ENCODE peak calls at places on chromosomes 16 and 17, in eight cellular contexts. X is CD8-positive, alpha-beta T cell; W is BE2C; U is mammary epithelial cell; J is tibial artery; Y is SK-N-SH; L is psoas muscle; D is heart left ventricle. P is an unnamed sample. For H3K36me3, the result is how much of the 10 kb centered on the place peaks cover.

GRCh38 chr17:17201271-17201670 is 4.9 kb downstream of the PLD6 start:
- DNase-seq in J (no peak), U (no peak), Y (no peak), W (no peak), L (no peak), D (no peak), X (no peak), P (no peak)

GRCh38 chr17:42667088-42667951 is 8.2 kb downstream of the TUBG2 start:
- DNase-seq in L (peak), J (peak), X (no peak), U (peak), Y (peak), W (peak), D (no peak), P (no peak)

GRCh38 chr17:77836557-77837041 is 121.9 kb upstream of the TNRC6C start:
- DNase-seq in D (no peak), U (peak), J (peak), W (no peak), Y (no peak), X (no peak), L (no peak), P (no peak)

GRCh38 chr17:63695889-63696288 is 4.0 kb downstream of the LIMD2 start:
- DNase-seq in J (no peak), L (no peak), W (no peak), D (no peak), Y (no peak), U (no peak), X (no peak), P (no peak)

GRCh38 chr16:46826618-46827017 is 4.4 kb downstream of the C16orf87 start:
- DNase-seq in U (no peak), L (no peak), W (no peak), Y (no peak), X (no peak), J (no peak), D (no peak), P (no peak)

GRCh38 chr16:8887438-8887765 is 5.3 kb downstream of the LITAFD start:
- DNase-seq in U (no peak), W (no peak), L (no peak), Y (no peak), D (no peak), X (no peak), J (no peak), P (no peak)

GRCh38 chr16:69350536-69351133 is 951 bp downstream of the TMED6 start:
- DNase-seq in L (no peak), U (no peak), W (no peak), D (no peak), X (no peak), Y (no peak), J (no peak), P (no peak)

GRCh38 chr17:43750154-43750553 is 8.4 kb downstream of the SOST start:
- DNase-seq in J (no peak), Y (no peak), W (no peak), U (no peak), D (no peak), L (no peak), X (no peak), P (no peak)

GRCh38 chr17:19935169-19935568 is 42.5 kb downstream of the AKAP10 start:
- DNase-seq in W (no peak), Y (no peak), U (peak), L (no peak), J (no peak), X (no peak), D (no peak), P (no peak)

GRCh38 chr16:86556576-86556975 is 1.5 kb upstream of the MTHFSD start:
- DNase-seq in Y (no peak), X (no peak), D (no peak), J (no peak), W (no peak), L (no peak), U (no peak), P (no peak)

GRCh38 chr17:64599187-64599676 is 62.9 kb downstream of the SMURF2 start:
- DNase-seq in X (peak), D (no peak), U (no peak), J (no peak), L (no peak), Y (no peak), W (no peak), P (no peak)

GRCh38 chr17:73478768-73479424 is 165.3 kb downstream of the SDK2 start:
- DNase-seq in W (no peak), U (no peak), J (no peak), Y (no peak), D (no peak), L (no peak), X (no peak), P (no peak)

GRCh38 chr17:39150795-39151679 is at the start of gene PLXDC1:
- DNase-seq in U (no peak), W (no peak), L (peak), J (no peak), X (no peak), D (peak), Y (peak), P (peak)

GRCh38 chr17:71412803-71413202 is 708.0 kb upstream of the SOX9 start:
- DNase-seq in Y (no peak), J (no peak), L (no peak), U (peak), D (no peak), X (no peak), W (no peak), P (peak)

GRCh38 chr16:87855852-87856715 is 13.2 kb downstream of the SLC7A5 start:
- DNase-seq in W (peak), L (peak), J (peak), U (no peak), X (no peak), Y (peak), D (peak), P (peak)

GRCh38 chr16:49799172-49799571 is 56.7 kb downstream of the ZNF423 start:
- DNase-seq in Y (no peak), L (no peak), X (no peak), J (no peak), D (no peak), W (no peak), U (no peak), P (peak)

GRCh38 chr16:89913408-89914387 is 5.0 kb upstream of the MC1R start:
- DNase-seq in Y (no peak), D (no peak), X (no peak), L (peak), W (no peak), J (no peak), U (no peak), P (no peak)

GRCh38 chr16:8849411-8850011 is 19.3 kb downstream of the CARHSP1 start:
- DNase-seq in U (no peak), J (no peak), Y (peak), D (no peak), X (no peak), W (no peak), L (no peak), P (peak)

GRCh38 chr16:88650749-88651275 is at the start of gene CYBA:
- DNase-seq in X (peak), U (no peak), L (peak), J (peak), Y (peak), D (peak), W (peak), P (peak)

GRCh38 chr17:72173475-72174116 is 52.8 kb downstream of the SOX9 start:
- DNase-seq in J (no peak), X (no peak), Y (no peak), D (no peak), W (no peak), U (no peak), L (no peak), P (no peak)

GRCh38 chr17:443109-443508 is 90.5 kb upstream of the RPH3AL start:
- DNase-seq in J (no peak), Y (no peak), D (peak), W (no peak), U (no peak), L (no peak), X (no peak), P (no peak)

GRCh38 chr17:76246080-76247066 is 6.1 kb upstream of the RNF157 start:
- DNase-seq in D (no peak), J (no peak), U (no peak), W (no peak), Y (no peak), X (no peak), L (peak), P (peak)

GRCh38 chr17:81831957-81832607 is 1.0 kb downstream of the MCRIP1 start:
- DNase-seq in D (no peak), X (peak), U (peak), J (peak), Y (no peak), W (no peak), L (peak), P (no peak)

GRCh38 chr17:978110-979093 is 1.2 kb downstream of the NXN start:
- DNase-seq in L (peak), U (peak), W (no peak), X (no peak), D (peak), J (no peak), Y (peak), P (peak)

GRCh38 chr17:29111816-29112499 is 68.2 kb downstream of the MYO18A start:
- DNase-seq in X (peak), Y (peak), D (peak), U (peak), J (peak), L (peak), W (peak), P (peak)

GRCh38 chr16:50696575-50697420 is 3.4 kb downstream of the NOD2 start:
- DNase-seq in L (peak), U (peak), J (peak), W (peak), X (no peak), D (peak), Y (no peak), P (no peak)

GRCh38 chr17:2593846-2594656 is 597 bp downstream of the PAFAH1B1 start:
- DNase-seq in L (peak), Y (peak), W (peak), X (peak), D (peak), J (peak), U (peak), P (peak)

GRCh38 chr17:68498479-68499326 is 13.5 kb upstream of the PRKAR1A start:
- DNase-seq in L (no peak), Y (peak), D (no peak), J (no peak), W (no peak), X (no peak), U (no peak), P (no peak)

GRCh38 chr16:28090646-28091377 is 27.3 kb upstream of the GSG1L start:
- DNase-seq in L (no peak), J (no peak), X (no peak), W (no peak), U (no peak), Y (peak), D (peak), P (no peak)

GRCh38 chr17:77884019-77884418 is 74.5 kb upstream of the TNRC6C start:
- DNase-seq in W (peak), J (no peak), U (no peak), Y (peak), L (peak), X (no peak), D (peak), P (peak)

GRCh38 chr17:193841-194806 is 12.7 kb upstream of the DOC2B start:
- DNase-seq in L (peak), D (no peak), J (no peak), W (no peak), U (no peak), Y (no peak), X (no peak), P (no peak)

GRCh38 chr17:15210247-15210646 is 54.9 kb downstream of the PMP22 start:
- DNase-seq in X (no peak), J (no peak), Y (peak), U (no peak), D (no peak), W (peak), L (no peak), P (no peak)

GRCh38 chr17:57915980-57916757 is 39.0 kb downstream of the CUEDC1 start:
- DNase-seq in X (no peak), W (no peak), Y (peak), U (no peak), D (no peak), J (no peak), L (no peak), P (no peak)

GRCh38 chr17:62085511-62086408 is 20.7 kb upstream of the MED13 start:
- DNase-seq in W (no peak), Y (no peak), L (no peak), D (no peak), J (no peak), X (no peak), U (no peak), P (no peak)

GRCh38 chr16:31382485-31383161 is 10.5 kb upstream of the ITGAD start:
- DNase-seq in J (peak), Y (peak), L (peak), X (peak), D (peak), U (peak), W (peak), P (peak)

GRCh38 chr16:2151188-2152091 is 3.0 kb downstream of the RAB26 start:
- DNase-seq in L (no peak), X (no peak), W (peak), D (no peak), U (no peak), J (no peak), Y (no peak), P (no peak)
- H3K36me3 ChIP-seq in L (under half), X (under half), W (under half), D (under half), U (under half), J (under half), Y (under half), P (under half)

DNA sequence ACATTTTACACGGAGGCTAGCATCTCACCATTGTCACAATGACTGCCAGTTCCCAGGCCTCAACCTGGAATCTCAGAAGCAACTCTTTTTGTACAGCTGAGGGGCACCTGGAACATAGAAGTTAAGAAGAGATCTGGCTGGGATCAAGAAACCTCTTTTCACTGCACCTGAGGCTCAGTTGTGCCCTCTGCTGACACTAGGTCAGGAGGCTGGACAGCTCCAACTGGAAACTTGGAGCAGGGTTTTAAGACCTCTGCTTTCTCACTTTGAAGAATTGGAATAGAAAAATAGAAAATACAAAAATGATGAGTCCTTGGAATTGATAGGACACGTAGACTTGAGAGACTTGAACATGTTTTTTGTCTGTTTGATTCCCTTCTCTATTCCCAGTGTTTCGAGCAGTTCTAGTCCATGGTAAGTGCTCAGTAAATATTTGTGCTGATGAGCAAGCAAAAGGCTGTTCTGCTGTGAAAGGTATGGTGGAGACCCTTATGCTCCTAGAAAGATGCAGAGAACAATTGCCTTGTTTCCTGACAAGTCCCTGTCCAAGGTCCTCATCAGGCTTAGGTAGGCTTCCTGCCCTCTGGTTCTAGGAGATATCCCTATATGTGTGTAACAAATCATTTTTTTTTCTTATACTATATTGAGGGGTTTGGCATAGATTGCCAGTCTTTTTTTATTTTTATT is 13.6 kb upstream of the PPM1D start:
- DNase-seq in J (no peak), D (no peak), U (no peak), L (no peak), W (no peak), Y (no peak), X (no peak), P (no peak)
- TF ChIP-seq CTCF in J (no peak), D (peak), U (peak), L (no peak), W (peak), Y (peak), X (no peak), P (peak)

DNA sequence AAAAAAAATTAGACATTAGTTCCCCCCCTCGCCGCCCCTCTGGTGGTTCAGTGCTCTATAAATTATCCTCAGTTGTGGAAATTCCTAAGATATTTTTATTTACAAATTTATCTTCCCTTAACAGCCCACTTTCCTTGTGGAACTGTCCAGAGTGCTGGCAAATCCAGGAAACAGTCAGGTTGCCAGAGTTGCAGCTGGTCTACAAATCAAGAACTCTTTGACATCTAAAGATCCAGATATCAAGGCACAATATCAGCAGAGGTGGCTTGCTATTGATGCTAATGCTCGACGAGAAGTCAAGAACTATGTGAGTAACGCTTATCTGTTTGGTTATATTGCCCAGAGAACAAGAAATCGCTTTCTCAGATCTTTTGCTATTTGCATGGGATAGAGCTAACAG is 2.9 kb downstream of the KPNB1 start:
- DNase-seq in D (no peak), L (no peak), U (no peak), Y (no peak), W (no peak), X (no peak), J (no peak), P (no peak)
- H3K36me3 ChIP-seq in D (under half), L (under half), U (under half), Y (half or more), W (half or more), X (under half), J (under half), P (half or more)

DNA sequence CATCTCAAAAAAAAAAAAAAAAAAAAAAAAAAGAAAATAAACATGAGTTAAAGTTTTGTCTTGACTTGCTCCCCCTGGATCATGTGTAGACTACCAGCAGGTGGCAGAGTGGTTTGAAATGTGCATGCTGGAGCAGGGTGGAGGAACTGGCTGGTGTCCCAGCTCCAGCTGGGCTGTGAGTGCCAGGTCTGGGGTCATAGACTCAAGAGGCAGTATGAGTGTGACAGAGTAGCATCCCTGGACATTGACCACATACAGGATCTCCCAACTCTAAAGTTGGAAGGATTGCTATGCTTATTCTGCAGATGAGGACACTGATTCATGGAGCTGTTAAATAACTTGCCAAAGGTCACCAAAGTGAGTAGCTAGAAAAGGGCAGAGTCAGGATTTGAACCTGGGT is 198.0 kb upstream of the MPHOSPH6 start:
- DNase-seq in D (no peak), Y (peak), L (peak), U (peak), W (no peak), J (no peak), X (no peak), P (peak)
- TF ChIP-seq CTCF in D (peak), Y (peak), L (peak), U (peak), W (no peak), J (no peak), X (no peak), P (peak)

DNA sequence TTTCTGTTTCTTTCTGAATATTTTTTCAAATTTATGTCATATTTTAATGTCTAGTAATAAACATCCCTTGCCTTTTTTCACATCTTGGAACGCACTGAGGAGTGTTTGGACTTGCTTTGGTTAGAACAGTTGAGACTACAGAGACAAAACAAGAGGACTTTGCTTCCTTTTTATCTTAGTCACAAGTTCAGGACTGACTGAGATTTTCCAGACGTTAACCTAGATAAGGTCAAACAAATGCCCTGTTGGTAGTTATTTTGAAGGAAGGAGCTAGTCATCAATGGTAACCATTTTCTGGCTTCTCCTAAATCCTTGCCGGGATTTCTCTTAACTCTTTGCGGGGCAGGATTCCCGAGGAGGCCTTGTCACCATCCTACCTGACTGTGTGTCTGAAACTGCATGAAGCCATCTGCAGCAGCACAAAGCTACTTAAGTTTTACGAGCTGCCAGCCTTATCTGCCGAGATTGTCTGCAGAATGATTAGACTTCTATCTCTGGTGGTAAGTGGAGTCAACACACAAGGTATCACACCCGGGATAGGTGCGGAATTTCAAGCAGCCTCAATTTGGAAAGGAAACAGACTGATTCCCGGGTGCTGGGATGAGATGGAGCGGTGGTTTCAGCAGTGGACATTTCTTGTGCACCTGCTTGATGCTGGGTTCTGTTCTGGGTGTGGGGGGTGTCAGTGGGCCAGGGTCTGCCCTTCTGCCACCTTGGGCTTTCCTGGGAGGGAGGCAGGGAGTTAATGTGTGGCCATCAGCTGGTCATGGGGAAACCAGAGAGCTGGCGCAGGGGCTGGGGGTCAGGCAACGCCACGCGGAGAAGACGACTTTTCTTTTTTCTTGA is 48.2 kb downstream of the RNF213 start:
- DNase-seq in L (no peak), W (no peak), D (no peak), U (no peak), X (no peak), Y (no peak), J (no peak), P (peak)
- H3K36me3 ChIP-seq in L (under half), W (under half), D (under half), U (under half), X (half or more), Y (under half), J (half or more), P (under half)

DNA sequence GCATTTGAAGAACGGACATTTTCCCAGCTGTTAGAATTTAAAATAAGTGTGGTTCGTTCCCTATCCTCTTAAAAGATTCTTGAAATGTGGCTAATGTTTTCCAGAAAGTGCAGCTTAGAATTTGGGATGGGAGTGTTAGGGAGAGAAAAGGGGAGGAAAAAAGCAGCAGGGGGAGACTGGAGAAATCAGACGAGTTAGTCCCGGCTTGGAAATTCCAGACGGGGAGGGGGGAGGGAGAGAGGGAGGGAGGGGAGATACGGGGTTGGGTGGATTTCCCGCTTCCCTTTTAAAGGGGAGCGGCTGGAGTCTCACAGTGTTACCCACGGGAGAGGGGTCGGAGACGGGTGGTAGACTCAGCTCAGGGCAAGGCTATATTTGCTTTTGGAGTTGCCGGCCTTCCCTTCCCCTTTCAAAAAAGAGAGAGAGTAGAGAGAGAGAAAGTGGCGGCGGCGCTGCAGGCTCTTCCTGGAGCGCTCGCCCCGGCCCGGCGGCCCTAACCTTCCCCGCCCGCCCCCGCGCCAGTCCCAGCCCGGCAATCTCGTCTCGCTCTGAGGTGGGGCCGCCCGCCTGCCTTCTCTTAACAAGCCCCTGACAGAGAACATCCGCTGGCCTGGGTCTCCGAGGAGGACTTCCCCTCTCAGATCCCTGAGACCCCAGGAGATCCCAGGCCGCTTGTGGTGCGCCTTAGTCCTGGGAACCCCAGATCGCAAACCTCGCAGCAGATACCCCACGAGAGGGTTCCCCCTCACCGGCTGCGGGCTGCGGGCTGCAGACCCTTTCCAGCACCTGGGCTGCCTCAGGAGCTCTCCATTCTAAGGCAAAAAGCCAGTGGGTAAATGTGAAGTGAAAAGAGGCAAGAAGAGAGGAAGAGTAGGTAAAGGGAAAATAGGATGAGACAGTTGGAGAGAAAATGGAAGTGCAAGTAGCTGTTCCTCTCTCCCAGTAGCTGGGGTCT is 6.6 kb downstream of the IGF2BP1 start:
- DNase-seq in U (no peak), J (no peak), Y (no peak), X (no peak), W (no peak), L (no peak), D (no peak), P (no peak)
- TF ChIP-seq CTCF in U (no peak), J (no peak), Y (no peak), X (no peak), W (no peak), L (no peak), D (no peak), P (no peak)